ENCODE peak calls at places on chromosome 22, in five cellular contexts. V, G, K, Z and T are unnamed samples. For H3K4me1, the result is how much of the 10 kb centered on the place peaks cover.

GRCh38 chr22:41028841-41029240 is 63.6 kb upstream of the EP300 start:
- DNase-seq in G (no peak), Z (no peak), V (no peak), K (no peak), T (no peak)

GRCh38 chr22:32623943-32624342 is 149.3 kb downstream of the FBXO7 start:
- DNase-seq in G (no peak), K (peak), V (no peak), Z (no peak), T (peak)

GRCh38 chr22:44676441-44677298 is 25.3 kb upstream of the PRR5 start:
- DNase-seq in Z (no peak), V (no peak), G (peak), K (no peak), T (peak)

GRCh38 chr22:27461470-27461869 is 340.1 kb downstream of the MN1 start:
- DNase-seq in Z (no peak), G (peak), K (no peak), V (peak), T (peak)

GRCh38 chr22:29457730-29458129 is 19.3 kb downstream of the RFPL1 start:
- DNase-seq in G (peak), K (no peak), Z (no peak), V (no peak), T (peak)

GRCh38 chr22:49966716-49967332 is 6.3 kb downstream of the PIM3 start:
- DNase-seq in G (peak), V (no peak), K (no peak), Z (peak), T (peak)

GRCh38 chr22:38504731-38505594 is 1.1 kb downstream of the DDX17 start:
- DNase-seq in Z (peak), G (peak), K (peak), V (peak), T (peak)

GRCh38 chr22:44464000-44464399 is 34.0 kb downstream of the RTL6 start:
- DNase-seq in K (no peak), Z (no peak), V (no peak), G (no peak), T (no peak)

GRCh38 chr22:44085743-44086741 is 61.9 kb downstream of the PARVB start:
- DNase-seq in G (peak), Z (peak), K (peak), V (no peak), T (peak)

GRCh38 chr22:41231369-41231768 is 9.4 kb downstream of the CHADL start:
- DNase-seq in K (no peak), Z (no peak), V (no peak), G (no peak), T (no peak)

GRCh38 chr22:39789794-39790193 is 103.8 kb downstream of the ENTHD1 start:
- DNase-seq in G (no peak), K (no peak), Z (no peak), V (no peak), T (no peak)

GRCh38 chr22:49663823-49664222 is 163.8 kb downstream of the BRD1 start:
- DNase-seq in Z (peak), K (no peak), G (no peak), V (peak), T (no peak)

DNA sequence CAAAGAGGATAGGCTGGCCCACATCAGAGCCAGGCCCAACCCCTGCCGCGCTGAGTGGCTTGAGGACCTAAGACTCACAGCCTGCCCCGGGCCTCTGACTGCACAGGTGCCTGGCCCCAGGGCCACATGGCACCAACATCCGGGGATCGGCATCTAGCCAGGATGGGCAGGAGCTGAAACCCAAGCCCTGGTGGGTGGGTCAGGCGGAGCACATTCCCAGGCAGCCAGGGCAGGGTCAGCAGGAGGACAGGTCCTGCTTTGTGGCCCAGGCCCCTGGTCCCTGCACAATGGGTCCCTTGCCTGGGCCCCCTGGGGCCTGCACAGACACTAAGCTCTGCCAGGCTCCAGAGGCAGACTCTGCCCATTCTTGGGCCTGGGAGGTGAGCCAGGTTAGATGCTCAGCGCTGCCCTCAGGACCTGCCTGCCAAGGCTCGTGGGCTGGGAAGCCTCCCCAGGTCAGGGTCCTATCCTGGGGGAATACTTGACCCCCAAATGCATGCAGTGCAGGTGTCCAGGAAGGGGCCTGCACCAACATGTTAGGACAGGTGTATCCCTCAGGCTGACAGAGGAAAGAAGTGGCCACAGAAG is 33.5 kb downstream of the ARVCF start:
- DNase-seq in G (no peak), Z (no peak), K (no peak), V (no peak), T (no peak)
- H3K4me1 ChIP-seq in G (under half), Z (under half), K (under half), V (under half), T (under half)

DNA sequence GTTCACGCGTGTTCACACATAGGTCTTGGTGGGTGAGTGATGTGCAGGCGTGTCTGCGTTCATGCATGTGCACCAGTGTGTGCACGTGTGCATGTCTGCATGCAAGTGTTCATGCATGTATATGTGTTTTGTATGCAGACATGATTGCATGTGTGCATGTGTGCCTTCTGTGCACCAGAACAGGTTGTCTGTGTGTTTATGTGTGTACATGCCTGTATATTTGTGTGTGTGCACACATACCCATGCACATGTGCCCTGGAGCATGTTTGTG is 4.9 kb downstream of the ZDHHC8 start:
- DNase-seq in G (no peak), K (no peak), V (no peak), Z (no peak), T (no peak)
- H3K4me1 ChIP-seq in G (under half), K (under half), V (under half), Z (half or more), T (under half)

DNA sequence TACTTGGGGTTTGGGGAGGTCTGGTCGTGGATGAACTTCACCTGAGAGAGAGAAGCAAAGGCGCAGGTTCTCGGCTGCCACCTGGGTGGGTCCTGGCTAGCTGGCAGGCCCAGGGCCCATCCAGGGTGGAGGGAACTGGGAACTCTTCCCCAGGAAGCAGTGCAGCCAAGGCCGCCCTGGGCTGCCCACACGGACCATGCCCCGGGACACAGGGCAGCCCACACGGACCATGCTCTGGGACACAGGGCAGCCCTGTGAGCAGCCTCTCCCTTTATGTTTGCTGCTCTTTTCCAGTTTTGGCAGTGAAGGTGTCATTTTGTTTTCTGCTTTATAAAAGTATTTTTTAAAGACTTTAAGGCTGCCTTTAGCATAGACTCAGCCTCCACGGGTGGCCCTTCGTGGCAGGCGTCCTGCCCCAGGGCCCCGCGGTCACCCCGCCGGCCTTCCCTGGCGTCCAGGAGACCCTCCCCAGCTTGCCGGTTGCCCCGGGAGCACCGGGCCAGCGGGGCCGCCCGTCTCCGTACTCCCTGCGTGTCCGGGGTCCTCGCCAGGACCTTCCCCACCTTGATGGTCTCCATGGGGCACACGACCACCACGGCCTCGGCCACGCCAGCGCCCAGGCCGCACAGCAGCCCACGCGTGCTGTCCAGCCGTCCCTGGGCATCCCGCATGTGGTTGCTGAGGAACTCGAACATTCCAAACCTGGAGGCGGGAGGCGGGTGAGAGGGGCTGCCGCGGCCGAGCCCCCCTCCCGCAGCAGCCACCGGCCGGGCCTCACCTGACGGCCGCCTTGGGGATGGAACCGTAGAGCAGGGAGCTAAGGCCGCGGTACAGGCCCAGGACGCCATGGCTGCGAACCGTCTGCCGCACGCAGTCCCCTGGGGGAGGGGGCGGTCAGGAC is 1.1 kb downstream of the SLC25A1 start:
- DNase-seq in V (no peak), Z (no peak), K (no peak), G (no peak), T (no peak)
- H3K4me1 ChIP-seq in V (under half), Z (under half), K (under half), G (under half), T (under half)

GRCh38 chr22:20173246-20173645 is 22.4 kb upstream of the CCDC188 start:
- DNase-seq in K (no peak), G (no peak), Z (no peak), V (no peak), T (no peak)

GRCh38 chr22:20170170-20170569 is 19.3 kb upstream of the CCDC188 start:
- DNase-seq in Z (no peak), V (no peak), G (no peak), K (no peak), T (no peak)

GRCh38 chr22:20171288-20172037 is 20.6 kb upstream of the CCDC188 start:
- DNase-seq in G (no peak), Z (no peak), V (no peak), K (no peak), T (no peak)

GRCh38 chr22:20173720-20174119 is 22.9 kb upstream of the CCDC188 start:
- DNase-seq in K (no peak), V (no peak), G (no peak), Z (no peak), T (no peak)

DNA sequence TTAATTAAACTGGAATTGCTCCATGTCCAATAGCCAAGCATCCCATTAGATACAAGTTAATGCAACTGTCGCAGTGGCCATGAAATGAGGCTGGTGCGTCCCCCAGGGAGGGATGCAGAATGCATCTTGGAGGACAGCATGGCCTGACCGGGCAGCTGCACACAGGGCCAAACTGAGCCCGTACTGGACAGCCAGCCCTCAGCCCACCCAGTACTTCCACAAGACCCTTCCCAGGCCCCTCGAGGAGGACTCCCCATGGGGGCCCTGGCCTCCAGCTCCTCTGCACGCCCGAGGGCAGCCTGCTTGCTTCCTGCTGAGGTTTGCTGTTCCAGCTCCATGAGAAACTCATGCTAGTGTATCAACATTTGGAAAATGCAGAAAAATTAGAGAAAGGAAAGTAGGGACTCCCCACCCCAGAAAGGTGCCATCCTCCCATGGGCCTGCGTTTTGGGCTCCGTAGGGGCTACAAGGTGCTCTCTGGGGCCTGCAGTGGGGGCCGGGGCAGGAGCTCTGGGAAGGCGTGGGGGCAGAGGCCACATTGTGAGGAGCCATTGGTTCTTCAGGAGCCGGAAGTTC is 21.3 kb upstream of the CCDC188 start:
- DNase-seq in Z (no peak), K (no peak), V (no peak), G (no peak), T (no peak)
- H3K4me1 ChIP-seq in Z (under half), K (under half), V (under half), G (under half), T (under half)